ENCODE peak calls at places on chromosomes 4 and X, in six cellular contexts. D, Y, X, L, E and R are unnamed samples.

GRCh38 chr4:187208641-187209040 is 485.0 kb upstream of the FAT1 start:
- DNase-seq in X (peak), L (no peak), E (no peak), Y (no peak), D (no peak), R (no peak)

GRCh38 chrX:76183289-76184057 is 10.6 kb downstream of the PBDC1 start:
- DNase-seq in Y (no peak), X (peak), L (no peak), D (peak), E (no peak), R (no peak)

GRCh38 chr4:111689214-111689613 is 456.0 kb upstream of the FAM241A start:
- DNase-seq in L (no peak), D (peak), Y (no peak), E (no peak), X (no peak), R (no peak)

GRCh38 chr4:123578276-123579014 is 181.8 kb downstream of the SPRY1 start:
- DNase-seq in E (no peak), L (no peak), D (peak), Y (no peak), X (no peak), R (no peak)

GRCh38 chrX:14030248-14030592 is 528 bp upstream of the GEMIN8 start:
- DNase-seq in X (peak), E (no peak), Y (no peak), D (peak), L (no peak), R (no peak)

GRCh38 chr4:145302725-145303124 is 122.3 kb upstream of the OTUD4 start:
- DNase-seq in L (no peak), X (no peak), D (no peak), E (no peak), Y (no peak), R (no peak)

GRCh38 chr4:25790024-25790423 is 72.8 kb downstream of the SEL1L3 start:
- DNase-seq in L (no peak), E (no peak), D (no peak), Y (no peak), X (no peak), R (no peak)

GRCh38 chrX:149124526-149125108 is 380.5 kb downstream of the IDS start:
- DNase-seq in D (no peak), Y (no peak), E (no peak), X (no peak), L (no peak), R (no peak)

GRCh38 chr4:77045490-77045889 is 30.3 kb downstream of the CCNI start:
- DNase-seq in L (no peak), E (no peak), Y (peak), X (no peak), D (no peak), R (no peak)

GRCh38 chrX:53135581-53135980 is 41.6 kb downstream of the KANTR start:
- DNase-seq in D (no peak), L (no peak), E (no peak), Y (no peak), X (no peak), R (no peak)

GRCh38 chr4:26235500-26235899 is 85.3 kb upstream of the RBPJ start:
- DNase-seq in D (peak), X (no peak), Y (no peak), E (peak), L (no peak), R (no peak)

GRCh38 chrX:154057790-154058189 is 38.1 kb upstream of the IRAK1 start:
- DNase-seq in X (no peak), E (no peak), Y (peak), L (no peak), D (no peak), R (no peak)

GRCh38 chrX:1205681-1206611 is 6.5 kb downstream of the CRLF2 start:
- DNase-seq in X (peak), L (peak), D (peak), E (no peak), Y (no peak), R (peak)

GRCh38 chrX:68832516-68833447 is 4.0 kb downstream of the EFNB1 start:
- DNase-seq in E (no peak), X (no peak), Y (no peak), D (no peak), L (no peak), R (no peak)

GRCh38 chr4:1720163-1720983 is 750 bp downstream of the TMEM129 start:
- DNase-seq in E (peak), X (no peak), Y (peak), L (no peak), D (peak), R (no peak)

GRCh38 chr4:7342223-7342576 is 92.5 kb downstream of the PSAPL1 start:
- DNase-seq in X (no peak), Y (no peak), L (no peak), D (no peak), E (no peak), R (no peak)

GRCh38 chrX:134369576-134369975 is 90.4 kb upstream of the HPRT1 start:
- DNase-seq in D (no peak), Y (no peak), E (no peak), X (no peak), L (no peak), R (no peak)

GRCh38 chr4:2364654-2365053 is 53.8 kb downstream of the ZFYVE28 start:
- DNase-seq in Y (peak), D (peak), X (no peak), E (peak), L (no peak), R (no peak)

GRCh38 chrX:24154490-24155034 is 5.0 kb downstream of the ZFX start:
- DNase-seq in L (no peak), X (no peak), E (no peak), D (peak), Y (no peak), R (no peak)

GRCh38 chr4:2263701-2264321 is 1.9 kb upstream of the MXD4 start:
- DNase-seq in Y (no peak), X (no peak), L (no peak), D (no peak), E (peak), R (peak)

GRCh38 chr4:40395908-40396806 is 61.0 kb downstream of the CHRNA9 start:
- DNase-seq in L (no peak), D (no peak), X (no peak), Y (no peak), E (no peak), R (peak)

GRCh38 chr4:15725608-15726007 is 22.7 kb downstream of the BST1 start:
- DNase-seq in Y (no peak), X (no peak), E (no peak), D (no peak), L (no peak), R (no peak)

GRCh38 chr4:26803462-26803861 is 57.2 kb upstream of the STIM2 start:
- DNase-seq in Y (no peak), L (no peak), E (no peak), X (no peak), D (peak), R (no peak)

GRCh38 chrX:114905251-114905650 is 112.2 kb downstream of the IL13RA2 start:
- DNase-seq in L (no peak), E (no peak), Y (no peak), D (no peak), X (no peak), R (no peak)

GRCh38 chrX:39011454-39012204 is 210.4 kb downstream of the MID1IP1 start:
- DNase-seq in X (no peak), E (peak), D (no peak), Y (no peak), L (no peak), R (no peak)

GRCh38 chrX:130704053-130705038 is 198.7 kb downstream of the ENOX2 start:
- DNase-seq in Y (peak), L (no peak), E (no peak), D (peak), X (no peak), R (no peak)

GRCh38 chrX:29858714-29859113 is 356.6 kb upstream of the MAGEB2 start:
- DNase-seq in L (no peak), E (no peak), X (no peak), D (peak), Y (no peak), R (no peak)